ENCODE peak calls at places on chromosomes 3 and 15, in seven cellular contexts. R, O, B, A, S, F and G are unnamed samples.
A peak's percentile ranks its signal among the peaks of the same experiment; 100 is the strongest.

GRCh38 chr3:129587061-129587460 is 19.4 kb downstream of the PLXND1 start:
- DNase-seq in A (no peak), B (no peak), F (peak; percentile 69), S (no peak), O (peak; percentile 36), R (no peak), G (no peak)

GRCh38 chr15:98776607-98777281 is 128.4 kb downstream of the IGF1R start:
- DNase-seq in F (no peak), B (peak; percentile 77), A (peak; percentile 29), O (peak; percentile 96), S (no peak), R (no peak), G (peak; percentile 38)

GRCh38 chr3:80190051-80190450 is 422.3 kb upstream of the ROBO1 start:
- DNase-seq in R (no peak), A (no peak), B (peak; percentile 30), S (peak; percentile 99), F (no peak), O (peak; percentile 88), G (no peak)

GRCh38 chr15:88894348-88894818 is 961 bp downstream of the HAPLN3 start:
- DNase-seq in B (no peak), A (peak; percentile 82), F (no peak), O (peak; percentile 59), R (peak; percentile 91), S (peak; percentile 72), G (peak; percentile 82)

GRCh38 chr3:172449468-172450149 is 1.4 kb upstream of the GHSR start:
- DNase-seq in A (no peak), B (no peak), O (peak; percentile 37), R (no peak), S (peak; percentile 46), F (no peak), G (no peak)

GRCh38 chr3:54932606-54933005 is 4.7 kb upstream of the LRTM1 start:
- DNase-seq in F (no peak), B (no peak), A (no peak), S (no peak), O (no peak), R (no peak), G (no peak)

GRCh38 chr15:90665288-90666134 is 51.6 kb upstream of the BLM start:
- DNase-seq in S (peak; percentile 19), A (peak; percentile 82), F (peak; percentile 55), O (peak; percentile 62), B (no peak), R (peak; percentile 43), G (peak; percentile 81)

GRCh38 chr15:25515633-25516032 is 76.8 kb upstream of the UBE3A start:
- DNase-seq in A (no peak), B (no peak), R (no peak), S (no peak), O (no peak), F (no peak), G (no peak)

GRCh38 chr15:100116416-100117190 is 225.2 kb downstream of the ADAMTS17 start:
- DNase-seq in B (no peak), F (no peak), A (no peak), R (no peak), O (no peak), S (no peak), G (no peak)

GRCh38 chr3:72924055-72924454 is 36.2 kb downstream of the GXYLT2 start:
- DNase-seq in S (no peak), R (no peak), B (no peak), F (no peak), O (no peak), A (no peak), G (no peak)

GRCh38 chr3:13529196-13529975 is 19.5 kb upstream of the FBLN2 start:
- DNase-seq in B (no peak), O (no peak), R (no peak), S (no peak), F (no peak), A (no peak), G (no peak)

GRCh38 chr3:116951610-116952009 is 242.0 kb downstream of the TUSC7 start:
- DNase-seq in O (peak; percentile 74), S (no peak), A (no peak), F (no peak), B (no peak), R (no peak), G (no peak)

GRCh38 chr3:196227629-196228493 is 11.5 kb downstream of the SLC51A start:
- DNase-seq in B (no peak), A (no peak), S (no peak), O (no peak), F (no peak), R (no peak), G (no peak)

GRCh38 chr15:77611767-77612166 is 20.9 kb downstream of the LINGO1 start:
- DNase-seq in F (no peak), O (no peak), B (no peak), A (no peak), S (no peak), R (no peak), G (no peak)

GRCh38 chr3:151219056-151219455 is 16.0 kb upstream of the GPR171 start:
- DNase-seq in S (no peak), A (no peak), R (no peak), O (peak; percentile 36), F (no peak), B (peak; percentile 52), G (no peak)

GRCh38 chr3:186070996-186071395 is 37.9 kb downstream of the ETV5 start:
- DNase-seq in S (no peak), O (no peak), F (no peak), A (no peak), B (no peak), R (no peak), G (no peak)

GRCh38 chr3:18841422-18842343 is 306.6 kb upstream of the KCNH8 start:
- DNase-seq in A (no peak), S (no peak), R (no peak), B (no peak), F (no peak), O (no peak), G (no peak)

GRCh38 chr3:62365311-62366092 is 7.8 kb downstream of the FEZF2 start:
- DNase-seq in F (no peak), S (no peak), R (no peak), A (no peak), B (no peak), O (no peak), G (no peak)

GRCh38 chr15:38275951-38276350 is 23.3 kb downstream of the SPRED1 start:
- DNase-seq in R (no peak), A (no peak), B (no peak), F (no peak), O (peak; percentile 92), S (no peak), G (no peak)

GRCh38 chr3:127275287-127275781 is 12.5 kb downstream of the PRR20G start:
- DNase-seq in S (no peak), R (no peak), A (no peak), B (peak; percentile 90), F (no peak), O (no peak), G (no peak)

GRCh38 chr3:195254454-195255175 is 16.3 kb downstream of the XXYLT1 start:
- DNase-seq in F (peak; percentile 11), R (no peak), B (no peak), A (no peak), S (no peak), O (no peak), G (no peak)

GRCh38 chr3:139317660-139318430 is 26.0 kb upstream of the MRPS22 start:
- DNase-seq in B (no peak), S (no peak), O (no peak), F (no peak), A (no peak), R (no peak), G (no peak)

GRCh38 chr15:73602444-73602843 is 30.7 kb downstream of the NPTN start:
- DNase-seq in O (no peak), B (no peak), F (no peak), A (no peak), S (peak; percentile 57), R (no peak), G (no peak)

GRCh38 chr3:34015204-34016142 is 217.0 kb downstream of the PDCD6IP start:
- DNase-seq in F (no peak), S (no peak), A (no peak), R (no peak), B (no peak), O (peak; percentile 69), G (no peak)

GRCh38 chr3:50146316-50146901 is 8.7 kb upstream of the SEMA3F start:
- DNase-seq in F (no peak), S (no peak), A (no peak), R (no peak), B (no peak), O (no peak), G (no peak)
- TF ChIP-seq CTCF in F (no peak), S (peak; percentile 6), A (no peak), R (no peak), B (peak; percentile 38), O (no peak), G (no peak)

GRCh38 chr3:177887475-177887874 is 648.8 kb upstream of the KCNMB2 start:
- DNase-seq in O (no peak), B (no peak), S (no peak), F (no peak), A (no peak), R (no peak), G (peak; percentile 25)

GRCh38 chr3:177889158-177889557 is 647.1 kb upstream of the KCNMB2 start:
- DNase-seq in S (no peak), R (no peak), F (no peak), A (no peak), B (no peak), O (peak; percentile 43), G (no peak)

GRCh38 chr3:177898185-177898584 is 638.1 kb upstream of the KCNMB2 start:
- DNase-seq in F (no peak), S (no peak), A (no peak), B (no peak), R (no peak), O (no peak), G (no peak)

GRCh38 chr3:177894021-177894690 is 642.1 kb upstream of the KCNMB2 start:
- DNase-seq in F (no peak), A (no peak), S (peak; percentile 91), O (no peak), R (no peak), B (no peak), G (no peak)

GRCh38 chr3:177893321-177893720 is 642.9 kb upstream of the KCNMB2 start:
- DNase-seq in F (peak; percentile 42), A (no peak), R (no peak), O (no peak), S (peak; percentile 35), B (no peak), G (no peak)
- TF ChIP-seq CTCF in F (no peak), A (no peak), R (no peak), O (peak; percentile 39), S (peak; percentile 28), B (peak; percentile 23), G (no peak)

DNA sequence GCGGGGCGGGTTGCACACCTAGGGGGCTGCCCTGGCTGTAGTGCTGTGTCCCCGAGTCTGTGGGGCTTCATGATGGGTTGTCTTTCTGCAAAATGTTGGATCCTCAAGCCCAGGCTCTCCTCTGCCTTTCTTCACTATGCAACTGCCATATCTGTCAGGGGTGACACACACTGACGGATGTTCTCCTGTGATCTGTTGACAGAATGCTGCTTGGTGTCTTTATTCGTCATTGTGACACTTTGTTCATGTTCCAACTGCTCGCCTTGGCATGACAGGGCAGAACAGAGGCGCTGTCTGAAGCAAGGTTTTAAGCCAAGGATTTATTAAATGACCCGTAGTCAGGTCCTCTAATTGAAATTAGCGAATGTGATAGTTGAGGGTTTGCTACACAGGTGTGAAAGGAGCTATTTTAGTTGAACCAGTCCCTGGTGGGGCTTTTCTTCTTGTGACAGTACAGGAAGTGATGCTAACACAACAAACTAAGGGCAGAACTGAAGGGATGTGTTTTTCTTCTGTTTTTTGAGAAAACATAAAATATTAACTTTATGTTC is 173.4 kb downstream of the MCTP2 start:
- DNase-seq in A (no peak), R (no peak), F (no peak), S (no peak), O (no peak), B (no peak), G (no peak)
- TF ChIP-seq CTCF in A (no peak), R (no peak), F (no peak), S (no peak), O (no peak), B (no peak), G (no peak)

GRCh38 chr15:62277816-62278394 is 112.8 kb upstream of the C2CD4B start:
- DNase-seq in S (no peak), O (no peak), A (no peak), B (no peak), R (no peak), F (no peak), G (no peak)
- TF ChIP-seq CTCF in S (no peak), O (no peak), A (no peak), B (peak; percentile 10), R (no peak), F (no peak), G (no peak)